ENCODE peak calls at places on chromosomes 13 and 19, in four cellular contexts. J is HAP-1; N is CD4-positive, alpha-beta memory T cell; O is PC-3. M is an unnamed sample.

GRCh38 chr19:16320987-16321386 is 3.6 kb upstream of the KLF2 start:
- DNase-seq in O (peak; percentile 24), N (no peak), J (no peak), M (no peak)

GRCh38 chr19:11377237-11377636 is 2.8 kb downstream of the SWSAP1 start:
- DNase-seq in O (peak; percentile 96), N (no peak), J (no peak), M (peak; percentile 77)

GRCh38 chr19:8552810-8553209 is 24.4 kb downstream of the MYO1F start:
- DNase-seq in N (no peak), O (peak; percentile 40), J (peak; percentile 54), M (no peak)

GRCh38 chr13:32610538-32610937 is 24.3 kb downstream of the PDS5B start:
- DNase-seq in O (no peak), J (no peak), N (no peak), M (no peak)

GRCh38 chr19:18044825-18045304 is 36.9 kb downstream of the ARRDC2 start:
- DNase-seq in O (peak; percentile 69), J (no peak), N (peak; percentile 79), M (peak; percentile 40)

GRCh38 chr19:2661615-2662014 is 40.9 kb downstream of the GNG7 start:
- DNase-seq in N (no peak), O (peak; percentile 7), J (no peak), M (no peak)

GRCh38 chr13:33349996-33350826 is 64.7 kb upstream of the STARD13 start:
- DNase-seq in N (no peak), J (no peak), O (peak; percentile 37), M (no peak)

GRCh38 chr19:34217952-34218817 is 36.2 kb upstream of the GARRE1 start:
- DNase-seq in N (peak; percentile 82), O (peak; percentile 96), J (no peak), M (peak; percentile 91)

GRCh38 chr19:42313096-42313839 is at the start of gene TMEM145:
- DNase-seq in N (peak; percentile 18), O (no peak), J (peak; percentile 44), M (no peak)

GRCh38 chr19:54162241-54162805 is 2.8 kb upstream of the LENG1 start:
- DNase-seq in O (peak; percentile 86), J (peak; percentile 63), N (peak; percentile 80), M (peak; percentile 45)

GRCh38 chr19:38266981-38267597 is 2.7 kb downstream of the SPINT2 start:
- DNase-seq in O (peak; percentile 69), N (no peak), J (no peak), M (peak; percentile 82)

GRCh38 chr13:45207319-45207718 is 6.5 kb upstream of the KCTD4 start:
- DNase-seq in J (no peak), O (no peak), N (no peak), M (peak; percentile 57)

GRCh38 chr13:35866801-35867200 is 264.4 kb downstream of the DCLK1 start:
- DNase-seq in O (no peak), J (no peak), N (no peak), M (no peak)

GRCh38 chr13:106052200-106052767 is 483.2 kb downstream of the EFNB2 start:
- DNase-seq in O (no peak), J (no peak), N (no peak), M (no peak)

GRCh38 chr19:2613507-2614295 is 88.8 kb downstream of the GNG7 start:
- DNase-seq in J (peak; percentile 25), O (peak; percentile 53), N (peak; percentile 57), M (no peak)

GRCh38 chr13:26589754-26590153 is 32.3 kb downstream of the WASF3 start:
- DNase-seq in O (no peak), N (no peak), J (no peak), M (no peak)

GRCh38 chr19:40238775-40239174 is 12.3 kb upstream of the CCNP start:
- DNase-seq in J (no peak), N (no peak), O (no peak), M (no peak)

GRCh38 chr13:75250526-75251183 is 231.3 kb downstream of the TBC1D4 start:
- DNase-seq in O (no peak), N (no peak), J (no peak), M (peak; percentile 58)

GRCh38 chr19:51163257-51163656 is 21.2 kb downstream of the SIGLEC7 start:
- DNase-seq in O (no peak), J (no peak), N (no peak), M (peak; percentile 42)

GRCh38 chr19:31276831-31277230 is 72.4 kb downstream of the TSHZ3 start:
- DNase-seq in J (no peak), O (no peak), N (no peak), M (no peak)

GRCh38 chr13:53758946-53759345 is 730.3 kb downstream of the OLFM4 start:
- DNase-seq in J (peak; percentile 66), N (no peak), O (no peak), M (no peak)

GRCh38 chr19:7861619-7862412 is 12.4 kb downstream of the PRR36 start:
- DNase-seq in N (no peak), J (no peak), O (no peak), M (no peak)

GRCh38 chr19:56111601-56112312 is 9.3 kb downstream of the ZNF787 start:
- DNase-seq in J (no peak), O (no peak), N (no peak), M (peak; percentile 32)

GRCh38 chr13:28340272-28340793 is 154.6 kb downstream of the FLT1 start:
- DNase-seq in O (peak; percentile 12), N (no peak), J (no peak), M (no peak)

GRCh38 chr13:110881811-110882210 is 33.1 kb downstream of the ANKRD10 start:
- DNase-seq in J (no peak), N (no peak), O (no peak), M (no peak)

GRCh38 chr13:35349052-35349451 is 127.4 kb downstream of the MAB21L1 start:
- DNase-seq in O (no peak), J (no peak), N (no peak), M (no peak)

GRCh38 chr19:51094696-51095279 is 12.1 kb upstream of the KLK14 start:
- DNase-seq in O (peak; percentile 37), J (no peak), N (no peak), M (no peak)

GRCh38 chr19:55165952-55166529 is 372 bp downstream of the DNAAF3 start:
- DNase-seq in J (peak; percentile 80), O (peak; percentile 91), N (no peak), M (peak; percentile 65)

GRCh38 chr13:25874907-25875306 is 176.9 kb downstream of the SHISA2 start:
- DNase-seq in N (peak; percentile 63), O (no peak), J (no peak), M (no peak)

DNA sequence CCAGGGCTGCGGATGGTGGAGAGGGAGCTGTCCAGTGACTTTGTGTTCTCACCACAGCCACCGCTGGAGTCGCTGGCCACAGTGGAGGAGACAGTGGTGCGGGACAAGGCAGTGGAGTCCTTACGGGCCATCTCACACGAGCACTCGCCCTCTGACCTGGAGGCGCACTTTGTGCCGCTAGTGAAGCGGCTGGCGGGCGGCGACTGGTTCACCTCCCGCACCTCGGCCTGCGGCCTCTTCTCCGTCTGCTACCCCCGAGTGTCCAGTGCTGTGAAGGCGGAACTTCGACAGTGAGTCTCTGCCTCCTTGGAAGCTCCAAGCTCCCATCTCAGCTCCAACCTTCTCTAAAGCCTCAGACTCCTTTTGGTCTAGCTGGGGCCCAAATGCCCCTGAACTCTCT is 21.4 kb downstream of the PPP2R1A start:
- DNase-seq in O (no peak), J (no peak), N (no peak), M (no peak)
- H3K36me3 ChIP-seq in O (peaks cover 90% of the 10 kb centered on the region), J (peaks cover 88% of the 10 kb centered on the region), N (peaks cover 82% of the 10 kb centered on the region), M (peaks cover 53% of the 10 kb centered on the region)

GRCh38 chr19:10092648-10093294 is 6.7 kb downstream of the SHFL start:
- DNase-seq in J (no peak), N (no peak), O (no peak), M (no peak)

GRCh38 chr19:10096615-10096963 is 5.9 kb downstream of the ANGPTL6 start:
- DNase-seq in O (no peak), J (no peak), N (no peak), M (no peak)

GRCh38 chr19:10095948-10096614 is 6.4 kb downstream of the ANGPTL6 start:
- DNase-seq in O (peak; percentile 99), N (peak; percentile 94), J (peak; percentile 86), M (peak; percentile 78)

GRCh38 chr19:10093295-10094186 is 7.4 kb downstream of the SHFL start:
- DNase-seq in O (peak; percentile 22), N (no peak), J (no peak), M (no peak)

DNA sequence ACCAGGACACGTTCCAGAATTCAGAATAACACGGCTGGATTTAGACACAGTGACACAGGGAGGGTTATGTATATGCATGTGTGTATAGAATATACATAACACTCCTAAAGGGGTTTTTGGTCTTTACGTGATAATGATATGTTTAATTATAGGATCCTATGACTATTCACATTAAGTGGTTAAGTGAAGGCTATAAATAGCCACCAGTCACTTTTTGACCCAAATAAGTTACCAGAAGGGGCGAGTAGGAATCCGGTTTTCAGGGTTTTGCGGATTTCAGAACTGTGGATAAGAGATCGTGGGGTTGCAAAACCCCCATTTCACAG is 6.9 kb downstream of the ANGPTL6 start:
- DNase-seq in O (no peak), N (no peak), J (no peak), M (no peak)
- H3K4me3 ChIP-seq in O (peak overlapping the region; percentile 40), N (no peak overlapping the region), J (no peak overlapping the region), M (no peak overlapping the region)

GRCh38 chr13:24473646-24474045 is 38.9 kb downstream of the PARP4 start:
- DNase-seq in J (no peak), N (no peak), O (no peak), M (no peak)
- H3K36me3 ChIP-seq in J (peaks cover 11% of the 10 kb centered on the region), N (peaks cover 54% of the 10 kb centered on the region), O (peaks cover 49% of the 10 kb centered on the region), M (peaks cover 7% of the 10 kb centered on the region)

DNA sequence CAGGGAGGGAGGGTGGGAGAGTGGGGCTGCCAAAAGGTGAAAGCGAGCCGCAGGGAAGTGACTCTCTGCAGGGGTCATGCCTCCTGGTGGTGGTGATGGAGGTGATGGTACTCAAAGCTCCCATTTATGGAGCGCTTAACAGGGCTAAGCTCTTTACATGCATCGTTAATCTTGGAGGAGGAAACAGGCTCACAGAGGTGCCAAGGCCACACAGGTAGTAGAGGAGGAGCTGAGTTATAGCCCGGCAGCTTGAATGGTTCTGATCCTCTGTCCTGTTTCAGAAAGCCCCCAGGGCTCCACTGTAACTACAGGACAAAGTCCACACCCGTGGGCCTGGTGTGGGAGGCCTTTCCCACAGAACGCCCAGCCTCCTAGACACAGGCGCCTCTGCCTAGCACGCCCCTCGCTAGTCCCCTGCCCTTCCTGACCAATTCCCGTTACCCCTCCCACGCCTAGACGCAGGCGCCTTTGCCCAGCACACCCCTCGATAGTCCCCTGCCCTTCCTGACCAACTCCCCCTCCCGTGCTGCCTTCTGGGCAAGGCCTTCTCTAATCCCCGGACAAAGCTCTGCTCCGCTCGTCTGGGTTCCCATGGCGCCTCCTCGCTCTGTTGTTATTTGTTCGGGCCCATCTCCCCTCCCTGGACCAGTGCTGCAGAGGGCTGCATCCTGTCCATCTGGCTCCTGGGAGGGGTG is 10.8 kb downstream of the PPP1R37 start:
- DNase-seq in O (no peak), J (no peak), N (no peak), M (no peak)
- H3K4me3 ChIP-seq in O (no peak overlapping the region), J (no peak overlapping the region), N (no peak overlapping the region), M (no peak overlapping the region)

GRCh38 chr19:4264812-4265211 is 14.3 kb upstream of the SHD start:
- DNase-seq in N (peak; percentile 28), J (no peak), O (no peak), M (no peak)
- H3K36me3 ChIP-seq in N (peaks cover 38% of the 10 kb centered on the region), J (peaks cover 9% of the 10 kb centered on the region), O (peaks cover 5% of the 10 kb centered on the region), M (peaks cover 14% of the 10 kb centered on the region)

GRCh38 chr19:49409441-49410029 is 13.7 kb downstream of the PTH2 start:
- DNase-seq in N (peak; percentile 42), O (no peak), J (no peak), M (no peak)
- H3K4me3 ChIP-seq in N (peak overlapping the region; percentile 34), O (no peak overlapping the region), J (no peak overlapping the region), M (no peak overlapping the region)